ENCODE peak calls at places on chromosome 14, in seven cellular contexts. One of them, this sample, is unnamed.

GRCh38 chr14:100281286-100282082 is 24.8 kb downstream of the SLC25A29 start:
- DNase-seq in T-helper 9 cell: no peak
- DNase-seq in stimulated activated CD8-positive, alpha-beta memory T cell treated with anti-CD3 and anti-CD28 coated beads, Interleukin-4, amount 100 ng/mL, for 24 hours: no peak
- DNase-seq in KBM-7: no peak
- DNase-seq in fibroblast of lung: no peak
- DNase-seq in foreskin fibroblast: no peak
- DNase-seq in brain microvascular endothelial cell: no peak
- DNase-seq in this sample: no peak

GRCh38 chr14:90003526-90004312 is 48.0 kb downstream of the TDP1 start:
- DNase-seq in T-helper 9 cell: no peak
- DNase-seq in stimulated activated CD8-positive, alpha-beta memory T cell treated with anti-CD3 and anti-CD28 coated beads, Interleukin-4, amount 100 ng/mL, for 24 hours: no peak
- DNase-seq in KBM-7: no peak
- DNase-seq in fibroblast of lung: no peak
- DNase-seq in foreskin fibroblast: no peak
- DNase-seq in brain microvascular endothelial cell: no peak
- DNase-seq in this sample: no peak

GRCh38 chr14:104422301-104423223 is 157.0 kb upstream of the C14orf180 start:
- DNase-seq in T-helper 9 cell: no peak
- DNase-seq in stimulated activated CD8-positive, alpha-beta memory T cell treated with anti-CD3 and anti-CD28 coated beads, Interleukin-4, amount 100 ng/mL, for 24 hours: no peak
- DNase-seq in KBM-7: no peak
- DNase-seq in fibroblast of lung: no peak
- DNase-seq in foreskin fibroblast: no peak
- DNase-seq in brain microvascular endothelial cell: no peak
- DNase-seq in this sample: no peak

GRCh38 chr14:64502476-64503183 is 1.0 kb downstream of the ZBTB25 start:
- DNase-seq in T-helper 9 cell: peak; percentile 6
- DNase-seq in stimulated activated CD8-positive, alpha-beta memory T cell treated with anti-CD3 and anti-CD28 coated beads, Interleukin-4, amount 100 ng/mL, for 24 hours: no peak
- DNase-seq in KBM-7: no peak
- DNase-seq in fibroblast of lung: peak; percentile 21
- DNase-seq in foreskin fibroblast: no peak
- DNase-seq in brain microvascular endothelial cell: no peak
- DNase-seq in this sample: no peak

GRCh38 chr14:99561827-99562226 is 42.2 kb downstream of the CCDC85C start:
- DNase-seq in T-helper 9 cell: no peak
- DNase-seq in stimulated activated CD8-positive, alpha-beta memory T cell treated with anti-CD3 and anti-CD28 coated beads, Interleukin-4, amount 100 ng/mL, for 24 hours: no peak
- DNase-seq in KBM-7: no peak
- DNase-seq in fibroblast of lung: no peak
- DNase-seq in foreskin fibroblast: no peak
- DNase-seq in brain microvascular endothelial cell: no peak
- DNase-seq in this sample: no peak

GRCh38 chr14:94598816-94599655 is 13.2 kb upstream of the SERPINA3 start:
- DNase-seq in T-helper 9 cell: no peak
- DNase-seq in stimulated activated CD8-positive, alpha-beta memory T cell treated with anti-CD3 and anti-CD28 coated beads, Interleukin-4, amount 100 ng/mL, for 24 hours: no peak
- DNase-seq in KBM-7: no peak
- DNase-seq in fibroblast of lung: peak; percentile 98
- DNase-seq in foreskin fibroblast: peak; percentile 86
- DNase-seq in brain microvascular endothelial cell: peak; percentile 98
- DNase-seq in this sample: peak; percentile 93

GRCh38 chr14:20631821-20632389 is 9.6 kb downstream of the OR6S1 start:
- DNase-seq in T-helper 9 cell: peak; percentile 10
- DNase-seq in stimulated activated CD8-positive, alpha-beta memory T cell treated with anti-CD3 and anti-CD28 coated beads, Interleukin-4, amount 100 ng/mL, for 24 hours: no peak
- DNase-seq in KBM-7: peak; percentile 45
- DNase-seq in fibroblast of lung: peak; percentile 53
- DNase-seq in foreskin fibroblast: peak; percentile 68
- DNase-seq in brain microvascular endothelial cell: peak; percentile 72
- DNase-seq in this sample: peak; percentile 31

GRCh38 chr14:63891148-63891964 is 38.6 kb downstream of the SYNE2 start:
- DNase-seq in T-helper 9 cell: no peak
- DNase-seq in stimulated activated CD8-positive, alpha-beta memory T cell treated with anti-CD3 and anti-CD28 coated beads, Interleukin-4, amount 100 ng/mL, for 24 hours: no peak
- DNase-seq in KBM-7: no peak
- DNase-seq in fibroblast of lung: peak; percentile 31
- DNase-seq in foreskin fibroblast: no peak
- DNase-seq in brain microvascular endothelial cell: no peak
- DNase-seq in this sample: no peak

GRCh38 chr14:106044949-106045596 is 518.7 kb downstream of the TMEM121 start:
- DNase-seq in T-helper 9 cell: peak; percentile 73
- DNase-seq in stimulated activated CD8-positive, alpha-beta memory T cell treated with anti-CD3 and anti-CD28 coated beads, Interleukin-4, amount 100 ng/mL, for 24 hours: peak; percentile 83
- DNase-seq in KBM-7: peak; percentile 76
- DNase-seq in fibroblast of lung: no peak
- DNase-seq in foreskin fibroblast: no peak
- DNase-seq in brain microvascular endothelial cell: no peak
- DNase-seq in this sample: peak; percentile 45

GRCh38 chr14:73467377-73467776 is 9.0 kb upstream of the NUMB start:
- DNase-seq in T-helper 9 cell: no peak
- DNase-seq in stimulated activated CD8-positive, alpha-beta memory T cell treated with anti-CD3 and anti-CD28 coated beads, Interleukin-4, amount 100 ng/mL, for 24 hours: peak; percentile 62
- DNase-seq in KBM-7: no peak
- DNase-seq in fibroblast of lung: peak; percentile 59
- DNase-seq in foreskin fibroblast: peak; percentile 50
- DNase-seq in brain microvascular endothelial cell: peak; percentile 89
- DNase-seq in this sample: no peak

GRCh38 chr14:92922883-92923743 is at the start of gene CHGA:
- DNase-seq in T-helper 9 cell: peak; percentile 33
- DNase-seq in stimulated activated CD8-positive, alpha-beta memory T cell treated with anti-CD3 and anti-CD28 coated beads, Interleukin-4, amount 100 ng/mL, for 24 hours: peak; percentile 33
- DNase-seq in KBM-7: peak; percentile 60
- DNase-seq in fibroblast of lung: peak; percentile 35
- DNase-seq in foreskin fibroblast: peak; percentile 12
- DNase-seq in brain microvascular endothelial cell: peak; percentile 10
- DNase-seq in this sample: no peak

GRCh38 chr14:53147893-53148292 is 5.2 kb downstream of the DDHD1 start:
- DNase-seq in T-helper 9 cell: no peak
- DNase-seq in stimulated activated CD8-positive, alpha-beta memory T cell treated with anti-CD3 and anti-CD28 coated beads, Interleukin-4, amount 100 ng/mL, for 24 hours: no peak
- DNase-seq in KBM-7: no peak
- DNase-seq in fibroblast of lung: no peak
- DNase-seq in foreskin fibroblast: no peak
- DNase-seq in brain microvascular endothelial cell: no peak
- DNase-seq in this sample: no peak

GRCh38 chr14:31505411-31505810 is 17.6 kb upstream of the GPR33 start:
- DNase-seq in T-helper 9 cell: no peak
- DNase-seq in stimulated activated CD8-positive, alpha-beta memory T cell treated with anti-CD3 and anti-CD28 coated beads, Interleukin-4, amount 100 ng/mL, for 24 hours: no peak
- DNase-seq in KBM-7: no peak
- DNase-seq in fibroblast of lung: peak; percentile 37
- DNase-seq in foreskin fibroblast: no peak
- DNase-seq in brain microvascular endothelial cell: peak; percentile 75
- DNase-seq in this sample: no peak

GRCh38 chr14:56339855-56340701 is 221.9 kb downstream of the PELI2 start:
- DNase-seq in T-helper 9 cell: peak; percentile 22
- DNase-seq in stimulated activated CD8-positive, alpha-beta memory T cell treated with anti-CD3 and anti-CD28 coated beads, Interleukin-4, amount 100 ng/mL, for 24 hours: peak; percentile 26
- DNase-seq in KBM-7: peak; percentile 91
- DNase-seq in fibroblast of lung: peak; percentile 97
- DNase-seq in foreskin fibroblast: peak; percentile 92
- DNase-seq in brain microvascular endothelial cell: peak; percentile 90
- DNase-seq in this sample: peak; percentile 34

GRCh38 chr14:84707830-84708229 is 822.1 kb upstream of the FLRT2 start:
- DNase-seq in T-helper 9 cell: no peak
- DNase-seq in stimulated activated CD8-positive, alpha-beta memory T cell treated with anti-CD3 and anti-CD28 coated beads, Interleukin-4, amount 100 ng/mL, for 24 hours: no peak
- DNase-seq in KBM-7: no peak
- DNase-seq in fibroblast of lung: no peak
- DNase-seq in foreskin fibroblast: no peak
- DNase-seq in brain microvascular endothelial cell: no peak
- DNase-seq in this sample: no peak

GRCh38 chr14:81286574-81287370 is 66.0 kb upstream of the GTF2A1 start:
- DNase-seq in T-helper 9 cell: no peak
- DNase-seq in stimulated activated CD8-positive, alpha-beta memory T cell treated with anti-CD3 and anti-CD28 coated beads, Interleukin-4, amount 100 ng/mL, for 24 hours: no peak
- DNase-seq in KBM-7: no peak
- DNase-seq in fibroblast of lung: no peak
- DNase-seq in foreskin fibroblast: no peak
- DNase-seq in brain microvascular endothelial cell: no peak
- DNase-seq in this sample: no peak

GRCh38 chr14:87049886-87050820 is 942.8 kb downstream of the GALC start:
- DNase-seq in T-helper 9 cell: no peak
- DNase-seq in stimulated activated CD8-positive, alpha-beta memory T cell treated with anti-CD3 and anti-CD28 coated beads, Interleukin-4, amount 100 ng/mL, for 24 hours: no peak
- DNase-seq in KBM-7: peak; percentile 29
- DNase-seq in fibroblast of lung: peak; percentile 44
- DNase-seq in foreskin fibroblast: peak; percentile 3
- DNase-seq in brain microvascular endothelial cell: peak; percentile 5
- DNase-seq in this sample: no peak

GRCh38 chr14:100084591-100084990 is 19.4 kb downstream of the EVL start:
- DNase-seq in T-helper 9 cell: no peak
- DNase-seq in stimulated activated CD8-positive, alpha-beta memory T cell treated with anti-CD3 and anti-CD28 coated beads, Interleukin-4, amount 100 ng/mL, for 24 hours: no peak
- DNase-seq in KBM-7: no peak
- DNase-seq in fibroblast of lung: no peak
- DNase-seq in foreskin fibroblast: no peak
- DNase-seq in brain microvascular endothelial cell: no peak
- DNase-seq in this sample: no peak

GRCh38 chr14:30417121-30417520 is 141.8 kb upstream of the G2E3 start:
- DNase-seq in T-helper 9 cell: no peak
- DNase-seq in stimulated activated CD8-positive, alpha-beta memory T cell treated with anti-CD3 and anti-CD28 coated beads, Interleukin-4, amount 100 ng/mL, for 24 hours: no peak
- DNase-seq in KBM-7: no peak
- DNase-seq in fibroblast of lung: no peak
- DNase-seq in foreskin fibroblast: no peak
- DNase-seq in brain microvascular endothelial cell: no peak
- DNase-seq in this sample: no peak

GRCh38 chr14:105069887-105070759 is 4.9 kb upstream of the GPR132 start:
- DNase-seq in T-helper 9 cell: no peak
- DNase-seq in stimulated activated CD8-positive, alpha-beta memory T cell treated with anti-CD3 and anti-CD28 coated beads, Interleukin-4, amount 100 ng/mL, for 24 hours: no peak
- DNase-seq in KBM-7: peak; percentile 66
- DNase-seq in fibroblast of lung: peak; percentile 62
- DNase-seq in foreskin fibroblast: peak; percentile 49
- DNase-seq in brain microvascular endothelial cell: no peak
- DNase-seq in this sample: peak; percentile 72

GRCh38 chr14:44914849-44915248 is 46.9 kb downstream of the KLHL28 start:
- DNase-seq in T-helper 9 cell: no peak
- DNase-seq in stimulated activated CD8-positive, alpha-beta memory T cell treated with anti-CD3 and anti-CD28 coated beads, Interleukin-4, amount 100 ng/mL, for 24 hours: no peak
- DNase-seq in KBM-7: no peak
- DNase-seq in fibroblast of lung: peak; percentile 31
- DNase-seq in foreskin fibroblast: no peak
- DNase-seq in brain microvascular endothelial cell: no peak
- DNase-seq in this sample: no peak

GRCh38 chr14:89442280-89442679 is 25.2 kb upstream of the FOXN3 start:
- DNase-seq in T-helper 9 cell: no peak
- DNase-seq in stimulated activated CD8-positive, alpha-beta memory T cell treated with anti-CD3 and anti-CD28 coated beads, Interleukin-4, amount 100 ng/mL, for 24 hours: no peak
- DNase-seq in KBM-7: no peak
- DNase-seq in fibroblast of lung: no peak
- DNase-seq in foreskin fibroblast: no peak
- DNase-seq in brain microvascular endothelial cell: no peak
- DNase-seq in this sample: no peak

GRCh38 chr14:39138450-39138849 is 24.3 kb downstream of the GEMIN2 start:
- DNase-seq in T-helper 9 cell: no peak
- DNase-seq in stimulated activated CD8-positive, alpha-beta memory T cell treated with anti-CD3 and anti-CD28 coated beads, Interleukin-4, amount 100 ng/mL, for 24 hours: no peak
- DNase-seq in KBM-7: no peak
- DNase-seq in fibroblast of lung: peak; percentile 75
- DNase-seq in foreskin fibroblast: no peak
- DNase-seq in brain microvascular endothelial cell: no peak
- DNase-seq in this sample: no peak

GRCh38 chr14:76937181-76938091 is 91.1 kb downstream of the IRF2BPL start:
- DNase-seq in T-helper 9 cell: no peak
- DNase-seq in stimulated activated CD8-positive, alpha-beta memory T cell treated with anti-CD3 and anti-CD28 coated beads, Interleukin-4, amount 100 ng/mL, for 24 hours: no peak
- DNase-seq in KBM-7: no peak
- DNase-seq in fibroblast of lung: peak; percentile 89
- DNase-seq in foreskin fibroblast: peak; percentile 88
- DNase-seq in brain microvascular endothelial cell: peak; percentile 89
- DNase-seq in this sample: no peak

GRCh38 chr14:78075033-78075432 is 95.1 kb upstream of the NRXN3 start:
- DNase-seq in T-helper 9 cell: no peak
- DNase-seq in stimulated activated CD8-positive, alpha-beta memory T cell treated with anti-CD3 and anti-CD28 coated beads, Interleukin-4, amount 100 ng/mL, for 24 hours: no peak
- DNase-seq in KBM-7: no peak
- DNase-seq in fibroblast of lung: no peak
- DNase-seq in foreskin fibroblast: no peak
- DNase-seq in brain microvascular endothelial cell: no peak
- DNase-seq in this sample: no peak

GRCh38 chr14:103385994-103386491 is 828 bp downstream of the MARK3 start:
- DNase-seq in T-helper 9 cell: peak; percentile 19
- DNase-seq in stimulated activated CD8-positive, alpha-beta memory T cell treated with anti-CD3 and anti-CD28 coated beads, Interleukin-4, amount 100 ng/mL, for 24 hours: peak; percentile 9
- DNase-seq in KBM-7: peak; percentile 39
- DNase-seq in fibroblast of lung: no peak
- DNase-seq in foreskin fibroblast: no peak
- DNase-seq in brain microvascular endothelial cell: no peak
- DNase-seq in this sample: peak; percentile 27

GRCh38 chr14:68705741-68706283 is 87.1 kb downstream of the ZFP36L1 start:
- DNase-seq in T-helper 9 cell: no peak
- DNase-seq in stimulated activated CD8-positive, alpha-beta memory T cell treated with anti-CD3 and anti-CD28 coated beads, Interleukin-4, amount 100 ng/mL, for 24 hours: no peak
- DNase-seq in KBM-7: no peak
- DNase-seq in fibroblast of lung: no peak
- DNase-seq in foreskin fibroblast: no peak
- DNase-seq in brain microvascular endothelial cell: no peak
- DNase-seq in this sample: no peak